ENCODE peak calls at places on chromosomes 7 and 10, in eight cellular contexts. J, O, H, Q, E, Y, G and R are unnamed samples. For H3K4me1 and H3K9me3, the result is how much of the 10 kb centered on the place peaks cover.

GRCh38 chr10:73413108-73413527 is 740 bp downstream of the ANXA7 start:
- DNase-seq in J (no peak), O (peak), H (no peak), Q (no peak), E (no peak), Y (no peak), G (no peak), R (no peak)

GRCh38 chr7:18520450-18521235 is 25.1 kb downstream of the HDAC9 start:
- DNase-seq in J (no peak), O (no peak), H (no peak), Q (no peak), E (no peak), Y (no peak), G (no peak), R (no peak)

GRCh38 chr10:14570800-14571199 is 203.9 kb downstream of the FAM107B start:
- DNase-seq in J (no peak), O (no peak), H (peak), Q (no peak), E (no peak), Y (no peak), G (no peak), R (no peak)

GRCh38 chr10:99983280-99983988 is 26.3 kb downstream of the DNMBP start:
- DNase-seq in J (no peak), O (peak), H (peak), Q (peak), E (peak), Y (peak), G (peak), R (peak)

GRCh38 chr10:37860494-37861190 is 3.2 kb upstream of the ZNF248 start:
- DNase-seq in J (no peak), O (peak), H (no peak), Q (no peak), E (no peak), Y (no peak), G (no peak), R (no peak)

GRCh38 chr7:55546826-55547225 is 25.5 kb downstream of the VOPP1 start:
- DNase-seq in J (no peak), O (peak), H (peak), Q (peak), E (peak), Y (peak), G (no peak), R (peak)

GRCh38 chr10:97690138-97690537 is 3.1 kb upstream of the AVPI1 start:
- DNase-seq in J (no peak), O (no peak), H (no peak), Q (no peak), E (no peak), Y (no peak), G (no peak), R (no peak)

GRCh38 chr7:149856-150636 is 42.3 kb upstream of the FAM20C start:
- DNase-seq in J (no peak), O (no peak), H (peak), Q (peak), E (peak), Y (peak), G (peak), R (peak)

GRCh38 chr10:28668363-28669226 is 8.7 kb upstream of the BAMBI start:
- DNase-seq in J (peak), O (no peak), H (peak), Q (peak), E (peak), Y (peak), G (peak), R (peak)

GRCh38 chr10:123535386-123535785 is 130.8 kb upstream of the GPR26 start:
- DNase-seq in J (no peak), O (no peak), H (no peak), Q (no peak), E (no peak), Y (no peak), G (no peak), R (no peak)

GRCh38 chr10:73956476-73957338 is 41.2 kb upstream of the VCL start:
- DNase-seq in J (peak), O (no peak), H (no peak), Q (no peak), E (no peak), Y (no peak), G (no peak), R (no peak)

GRCh38 chr7:143331179-143331825 is 15.4 kb downstream of the CLCN1 start:
- DNase-seq in J (no peak), O (no peak), H (no peak), Q (no peak), E (no peak), Y (no peak), G (no peak), R (no peak)

GRCh38 chr7:44583145-44583544 is 1.1 kb upstream of the TMED4 start:
- DNase-seq in J (no peak), O (no peak), H (no peak), Q (no peak), E (no peak), Y (no peak), G (peak), R (no peak)

GRCh38 chr10:70963271-70963670 is 74.9 kb upstream of the PCBD1 start:
- DNase-seq in J (no peak), O (no peak), H (no peak), Q (no peak), E (no peak), Y (peak), G (no peak), R (no peak)

DNA sequence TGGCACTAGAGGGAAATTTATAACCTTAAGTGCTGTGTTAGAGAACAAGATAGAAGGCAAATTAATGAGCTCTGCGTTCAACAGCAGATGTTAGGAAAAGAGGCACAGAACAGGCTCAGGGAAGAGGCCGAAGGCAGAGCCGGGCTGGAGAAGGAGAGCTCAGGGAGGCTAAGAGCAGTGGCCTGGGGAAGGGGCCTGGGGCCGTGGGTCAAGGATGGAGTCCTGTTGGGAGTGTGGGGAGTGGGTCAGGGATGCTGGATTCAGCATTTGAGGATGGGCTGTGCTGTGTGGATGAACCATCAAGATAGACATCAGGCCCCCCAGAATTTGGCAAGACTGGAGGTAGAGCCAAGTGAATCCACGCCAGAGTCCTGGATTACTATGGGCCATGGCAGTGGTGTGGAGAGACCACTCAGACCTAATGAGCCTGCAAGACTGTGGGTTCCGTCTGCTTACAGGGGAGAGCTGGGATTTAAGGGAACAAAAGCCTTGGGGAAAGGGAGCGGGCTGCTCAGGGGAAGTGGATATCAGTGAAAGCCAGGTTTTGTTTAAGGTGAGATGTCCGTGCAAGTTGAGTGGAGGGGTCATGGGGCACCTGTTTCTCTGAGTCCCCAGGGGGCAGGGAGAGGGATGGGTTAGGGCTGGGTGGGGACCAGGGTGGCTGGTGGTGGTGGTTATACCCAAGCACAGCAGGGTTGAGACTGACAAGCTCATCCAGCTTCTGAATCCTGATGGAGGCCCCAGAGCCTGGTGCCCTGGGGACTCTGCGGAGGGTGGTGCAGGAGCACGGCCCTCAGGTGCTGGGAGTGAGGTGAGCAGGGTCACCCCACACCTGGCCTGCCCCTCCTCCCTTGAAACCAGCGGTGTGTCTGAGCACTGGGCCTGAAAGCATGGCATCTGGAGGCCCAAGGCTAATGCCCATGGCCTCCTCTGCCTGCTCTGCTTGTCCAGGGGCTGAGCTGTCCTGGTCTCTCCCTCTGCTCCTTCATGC is 101.7 kb downstream of the BMS1 start:
- DNase-seq in J (no peak), O (no peak), H (no peak), Q (no peak), E (no peak), Y (peak), G (peak), R (no peak)
- H3K27ac ChIP-seq in J (no peak), O (no peak), H (no peak), Q (no peak), E (no peak), Y (no peak), G (no peak), R (no peak)

DNA sequence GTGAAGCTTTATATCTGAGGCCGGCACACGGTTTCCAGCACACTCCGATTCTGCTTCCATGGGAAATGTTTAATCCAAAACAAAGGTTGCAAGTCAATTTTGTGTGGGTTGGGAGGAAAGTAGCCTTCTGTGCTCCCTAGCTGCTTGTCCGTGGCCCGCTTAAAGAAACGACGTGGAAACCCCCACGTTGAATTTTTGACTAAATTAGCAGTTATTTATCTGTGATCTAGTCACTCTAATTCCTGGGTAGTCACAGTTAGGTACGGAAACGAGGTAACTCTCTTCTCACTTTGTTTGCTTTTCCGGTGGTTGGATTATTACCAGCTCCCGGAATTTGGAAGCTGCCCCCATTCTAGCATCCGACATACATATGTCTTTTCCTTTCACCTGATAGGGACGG is 10.0 kb upstream of the CELF2 start:
- DNase-seq in J (no peak), O (no peak), H (no peak), Q (no peak), E (no peak), Y (no peak), G (no peak), R (no peak)
- H3K4me1 ChIP-seq in J (under half), O (under half), H (under half), Q (under half), E (under half), Y (under half), G (under half), R (under half)

DNA sequence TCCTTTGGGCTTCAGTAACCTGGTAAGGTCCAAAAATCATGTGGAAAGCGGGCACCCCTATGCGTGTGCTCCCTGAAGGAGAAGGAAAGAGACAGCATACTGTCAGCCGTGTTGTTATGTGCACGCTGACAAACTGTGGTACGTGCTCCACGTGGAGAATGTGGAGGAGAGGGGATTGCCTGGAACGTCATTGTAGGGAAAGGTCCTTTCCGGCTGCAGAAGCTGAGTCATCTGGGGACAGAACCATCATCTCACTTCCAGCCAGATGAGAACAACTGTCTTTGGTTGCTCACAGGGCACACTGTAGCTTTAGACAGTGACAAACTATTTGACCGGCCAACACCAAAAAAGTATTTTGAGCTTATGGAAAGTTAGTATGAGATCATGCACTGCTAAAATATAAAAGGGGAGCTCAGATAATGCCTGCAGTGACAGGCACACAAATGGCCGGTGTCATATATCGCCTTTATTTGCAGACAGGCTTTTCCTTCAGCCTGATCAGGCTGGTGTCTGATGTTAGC is 38.8 kb upstream of the GRB10 start:
- DNase-seq in J (no peak), O (peak), H (no peak), Q (no peak), E (peak), Y (no peak), G (no peak), R (no peak)
- H3K9me3 ChIP-seq in J (under half), O (under half), H (under half), Q (under half), E (under half), Y (under half), G (under half), R (under half)

GRCh38 chr7:138173548-138173947 is 97.3 kb downstream of the AKR1D1 start:
- DNase-seq in J (no peak), O (no peak), H (no peak), Q (no peak), E (no peak), Y (no peak), G (no peak), R (no peak)

GRCh38 chr7:138167869-138168296 is 91.6 kb downstream of the AKR1D1 start:
- DNase-seq in J (no peak), O (no peak), H (no peak), Q (no peak), E (no peak), Y (no peak), G (no peak), R (no peak)

GRCh38 chr7:138169441-138169851 is 93.2 kb downstream of the AKR1D1 start:
- DNase-seq in J (no peak), O (no peak), H (no peak), Q (no peak), E (no peak), Y (no peak), G (no peak), R (no peak)

GRCh38 chr7:138170298-138170697 is 94.0 kb downstream of the AKR1D1 start:
- DNase-seq in J (no peak), O (peak), H (no peak), Q (no peak), E (no peak), Y (no peak), G (no peak), R (no peak)

DNA sequence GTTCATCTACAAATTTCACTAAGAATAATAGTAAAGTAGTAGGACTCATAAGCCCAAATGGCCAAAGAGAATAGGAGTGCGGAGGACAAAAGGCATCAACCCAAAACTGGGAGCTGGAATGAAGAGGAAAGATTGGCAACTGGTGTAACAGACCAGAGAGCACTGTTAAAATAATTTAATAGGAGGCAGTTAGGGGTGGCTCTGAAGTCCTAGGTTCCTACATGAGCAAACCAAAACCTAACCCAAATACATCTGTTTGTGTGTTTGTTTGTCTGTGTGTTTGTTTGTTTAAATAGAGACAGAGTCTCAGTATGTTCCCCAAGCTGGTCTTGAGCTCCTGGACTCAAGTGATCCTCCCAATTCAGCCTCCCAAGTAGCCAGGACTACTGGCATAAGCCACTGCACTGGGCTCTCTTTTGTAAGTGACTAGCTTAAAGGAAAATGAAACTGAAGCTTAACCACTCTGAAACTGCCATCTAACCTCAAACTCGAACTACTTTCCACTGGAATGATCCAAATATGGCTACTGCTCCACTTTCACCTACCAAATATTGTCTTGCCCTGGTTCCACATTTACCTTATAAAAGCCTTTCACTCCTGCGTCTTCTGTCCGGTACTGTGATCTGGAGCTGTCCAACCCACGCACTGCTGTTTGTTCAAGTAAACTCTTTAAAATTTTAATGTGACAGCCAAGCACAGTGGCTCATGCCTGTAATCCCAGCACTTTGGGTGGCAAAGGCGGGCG is 94.9 kb downstream of the AKR1D1 start:
- DNase-seq in J (peak), O (no peak), H (no peak), Q (no peak), E (no peak), Y (no peak), G (no peak), R (no peak)
- H3K27ac ChIP-seq in J (no peak), O (no peak), H (no peak), Q (no peak), E (no peak), Y (no peak), G (no peak), R (no peak)

GRCh38 chr10:118958984-118959916 is 70.3 kb upstream of the NANOS1 start:
- DNase-seq in J (no peak), O (no peak), H (no peak), Q (peak), E (peak), Y (no peak), G (no peak), R (peak)

GRCh38 chr10:118957141-118957825 is 72.2 kb upstream of the NANOS1 start:
- DNase-seq in J (no peak), O (no peak), H (no peak), Q (no peak), E (no peak), Y (no peak), G (no peak), R (no peak)

GRCh38 chr10:118956253-118957140 is 73.0 kb upstream of the NANOS1 start:
- DNase-seq in J (no peak), O (no peak), H (no peak), Q (no peak), E (peak), Y (no peak), G (no peak), R (peak)

GRCh38 chr10:118958559-118958958 is 71.0 kb upstream of the NANOS1 start:
- DNase-seq in J (no peak), O (no peak), H (no peak), Q (no peak), E (no peak), Y (no peak), G (no peak), R (no peak)

DNA sequence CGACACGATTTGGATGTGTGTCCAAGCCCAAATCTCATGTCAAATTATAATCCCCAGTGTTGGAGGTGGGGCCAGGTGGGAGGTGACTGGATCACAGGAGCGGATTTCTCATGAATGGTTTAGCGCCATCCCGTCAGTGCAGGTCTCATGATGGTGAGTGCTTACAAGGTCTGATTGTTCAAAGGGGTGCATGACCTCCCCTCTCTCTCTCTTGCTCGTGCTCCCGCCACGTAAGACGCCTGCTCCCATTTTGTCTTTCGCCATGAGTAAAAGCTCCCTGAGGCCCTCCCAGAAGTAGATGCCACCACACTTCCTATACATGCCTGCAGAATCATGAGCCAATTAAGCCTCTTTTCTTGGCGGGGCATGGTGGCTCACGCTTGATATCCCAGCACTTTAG is 71.5 kb upstream of the NANOS1 start:
- DNase-seq in J (no peak), O (no peak), H (no peak), Q (no peak), E (no peak), Y (no peak), G (no peak), R (no peak)
- H3K4me1 ChIP-seq in J (under half), O (under half), H (under half), Q (under half), E (under half), Y (under half), G (under half), R (under half)

DNA sequence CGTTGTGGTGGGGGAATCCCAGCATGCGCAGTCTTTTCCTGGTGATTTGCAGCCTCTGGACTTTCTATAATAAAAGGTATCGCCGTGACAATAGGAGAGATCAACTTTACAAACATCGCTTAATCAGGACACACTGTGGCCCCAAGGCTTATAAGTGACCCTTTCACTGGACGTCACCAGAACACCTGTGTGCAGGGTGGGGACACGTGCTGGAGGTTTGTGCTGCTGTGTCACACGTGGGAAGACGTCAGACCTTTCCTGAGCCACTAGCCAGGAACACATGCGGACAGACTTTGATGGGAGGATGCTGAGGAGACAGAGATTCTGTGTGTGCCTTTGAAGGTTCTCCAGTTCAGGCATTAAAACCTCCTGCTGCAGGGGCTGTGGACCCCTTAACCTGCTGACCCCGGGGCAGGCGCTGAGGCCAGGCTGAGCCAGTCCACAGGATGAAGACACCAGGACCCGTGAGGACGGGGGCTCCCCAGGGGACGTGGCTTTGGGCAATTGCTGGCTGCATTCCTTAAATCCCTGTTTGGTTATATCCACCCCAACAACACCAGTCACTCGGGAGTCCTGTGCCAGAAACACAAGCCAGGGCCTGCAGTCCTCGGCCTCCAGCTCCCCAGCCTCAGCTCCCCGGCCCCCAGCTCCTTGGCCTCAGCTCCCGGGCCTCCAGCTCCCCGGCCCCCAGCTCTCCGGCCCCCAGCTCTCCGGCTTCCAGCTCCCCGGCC is 183.4 kb downstream of the PTPRN2 start:
- DNase-seq in J (no peak), O (no peak), H (no peak), Q (no peak), E (no peak), Y (no peak), G (no peak), R (no peak)
- H3K9me3 ChIP-seq in J (under half), O (under half), H (under half), Q (under half), E (under half), Y (under half), G (under half), R (under half)

DNA sequence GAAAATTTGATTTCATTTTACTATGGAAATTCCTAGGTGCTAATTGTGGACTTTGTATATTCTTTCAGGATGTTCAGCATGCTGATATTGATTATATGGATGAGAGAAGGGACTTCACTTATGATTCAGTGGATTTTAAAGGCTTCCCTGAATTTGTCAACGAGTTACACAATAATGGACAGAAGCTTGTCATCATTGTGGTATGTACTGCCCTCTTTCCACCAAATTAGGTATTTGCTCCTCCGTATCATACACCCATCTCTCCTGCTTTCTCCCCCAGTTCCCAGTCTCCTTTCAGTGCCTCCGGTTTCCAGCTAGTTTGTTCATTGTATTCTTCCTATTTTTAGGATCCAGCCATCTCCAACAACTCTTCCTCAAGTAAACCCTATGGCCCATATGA is 34.6 kb downstream of the MGAM start:
- DNase-seq in J (no peak), O (peak), H (no peak), Q (no peak), E (no peak), Y (no peak), G (no peak), R (no peak)
- H3K27ac ChIP-seq in J (no peak), O (no peak), H (peak), Q (no peak), E (no peak), Y (no peak), G (no peak), R (no peak)